ENCODE peak calls at places on chromosomes 16 and 17, in seven cellular contexts. W is IMR-90, R is breast epithelium, U is tibial nerve, L is A549, M is testis, E is lower leg skin. A is an unnamed sample.
A peak's percentile ranks its signal among the peaks of the same experiment; 100 is the strongest.

GRCh38 chr17:69227536-69227935 is 1.1 kb downstream of the ABCA10 start:
- DNase-seq in W (no peak), R (no peak), U (no peak), L (no peak), M (no peak), E (no peak), A (no peak)

GRCh38 chr17:29572691-29573557 is 4.4 kb downstream of the TP53I13 start:
- DNase-seq in W (peak; percentile 56), R (no peak), U (peak; percentile 41), L (no peak), M (peak; percentile 72), E (peak; percentile 92), A (no peak)

GRCh38 chr17:228223-228615 is 46.8 kb upstream of the DOC2B start:
- DNase-seq in W (no peak), R (no peak), U (no peak), L (no peak), M (no peak), E (no peak), A (no peak)

GRCh38 chr16:53744449-53744848 is 40.5 kb downstream of the FTO start:
- DNase-seq in W (no peak), R (no peak), U (no peak), L (no peak), M (no peak), E (no peak), A (no peak)

GRCh38 chr17:36743130-36743529 is 141.7 kb downstream of the MRM1 start:
- DNase-seq in W (no peak), R (no peak), U (no peak), L (no peak), M (no peak), E (no peak), A (no peak)

GRCh38 chr16:47481698-47482374 is 20.7 kb downstream of the PHKB start:
- DNase-seq in W (no peak), R (no peak), U (no peak), L (no peak), M (no peak), E (no peak), A (no peak)

GRCh38 chr16:69606985-69607384 is 41.2 kb downstream of the NFAT5 start:
- DNase-seq in W (no peak), R (no peak), U (no peak), L (no peak), M (no peak), E (no peak), A (no peak)

GRCh38 chr16:68792465-68793324 is 50.6 kb upstream of the TANGO6 start:
- DNase-seq in W (peak; percentile 61), R (no peak), U (no peak), L (peak; percentile 47), M (no peak), E (no peak), A (no peak)

GRCh38 chr16:86019446-86020047 is 120.6 kb downstream of the IRF8 start:
- DNase-seq in W (no peak), R (no peak), U (no peak), L (peak; percentile 22), M (peak; percentile 31), E (peak; percentile 42), A (no peak)

GRCh38 chr16:23908790-23909189 is 73.0 kb downstream of the PRKCB start:
- DNase-seq in W (no peak), R (no peak), U (no peak), L (no peak), M (no peak), E (no peak), A (no peak)

GRCh38 chr17:46979023-46979870 is at the start of gene RPRML:
- DNase-seq in W (no peak), R (no peak), U (no peak), L (peak; percentile 54), M (peak; percentile 32), E (no peak), A (peak; percentile 78)

GRCh38 chr17:40905370-40905769 is 20.3 kb upstream of the KRT20 start:
- DNase-seq in W (no peak), R (no peak), U (no peak), L (no peak), M (no peak), E (no peak), A (no peak)

GRCh38 chr17:22202702-22203101 is 510.4 kb downstream of the KCNJ18 start:
- DNase-seq in W (no peak), R (no peak), U (no peak), L (no peak), M (peak; percentile 78), E (peak; percentile 73), A (no peak)

GRCh38 chr16:81493755-81494433 is 49.3 kb downstream of the CMIP start:
- DNase-seq in W (peak; percentile 94), R (peak; percentile 85), U (no peak), L (peak; percentile 78), M (no peak), E (no peak), A (peak; percentile 95)

GRCh38 chr17:41567317-41567716 is 4.5 kb downstream of the KRT9 start:
- DNase-seq in W (no peak), R (no peak), U (no peak), L (no peak), M (no peak), E (no peak), A (no peak)

GRCh38 chr17:27756467-27757371 is 43.6 kb downstream of the NOS2 start:
- DNase-seq in W (peak; percentile 30), R (no peak), U (no peak), L (peak; percentile 73), M (peak; percentile 73), E (no peak), A (no peak)

DNA sequence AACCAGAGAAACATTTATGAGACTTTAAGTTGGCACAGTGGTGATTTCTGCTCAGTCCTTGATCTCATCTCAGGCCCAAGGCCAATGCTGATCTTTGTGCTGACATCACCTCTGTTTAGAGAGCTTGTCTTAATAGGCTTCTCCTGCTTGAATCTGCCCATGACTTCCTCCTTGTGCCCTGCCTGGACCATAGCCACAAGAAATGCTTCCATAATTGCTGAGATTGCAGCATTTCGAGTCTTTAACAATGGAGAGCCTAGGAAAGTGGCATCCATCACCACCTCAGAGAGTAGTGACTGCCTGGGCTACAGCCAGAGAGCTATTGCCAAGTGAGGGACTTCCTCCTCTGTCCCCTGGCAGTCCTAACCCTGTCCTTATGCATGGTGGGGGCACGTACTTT is 25.1 kb upstream of the MMP2 start:
- DNase-seq in W (no peak), R (no peak), U (no peak), L (no peak), M (no peak), E (no peak), A (no peak)
- TF ChIP-seq POLR2A in W (no peak), R (no peak), U (no peak), L (no peak), M (no peak), E (no peak), A (no peak)

DNA sequence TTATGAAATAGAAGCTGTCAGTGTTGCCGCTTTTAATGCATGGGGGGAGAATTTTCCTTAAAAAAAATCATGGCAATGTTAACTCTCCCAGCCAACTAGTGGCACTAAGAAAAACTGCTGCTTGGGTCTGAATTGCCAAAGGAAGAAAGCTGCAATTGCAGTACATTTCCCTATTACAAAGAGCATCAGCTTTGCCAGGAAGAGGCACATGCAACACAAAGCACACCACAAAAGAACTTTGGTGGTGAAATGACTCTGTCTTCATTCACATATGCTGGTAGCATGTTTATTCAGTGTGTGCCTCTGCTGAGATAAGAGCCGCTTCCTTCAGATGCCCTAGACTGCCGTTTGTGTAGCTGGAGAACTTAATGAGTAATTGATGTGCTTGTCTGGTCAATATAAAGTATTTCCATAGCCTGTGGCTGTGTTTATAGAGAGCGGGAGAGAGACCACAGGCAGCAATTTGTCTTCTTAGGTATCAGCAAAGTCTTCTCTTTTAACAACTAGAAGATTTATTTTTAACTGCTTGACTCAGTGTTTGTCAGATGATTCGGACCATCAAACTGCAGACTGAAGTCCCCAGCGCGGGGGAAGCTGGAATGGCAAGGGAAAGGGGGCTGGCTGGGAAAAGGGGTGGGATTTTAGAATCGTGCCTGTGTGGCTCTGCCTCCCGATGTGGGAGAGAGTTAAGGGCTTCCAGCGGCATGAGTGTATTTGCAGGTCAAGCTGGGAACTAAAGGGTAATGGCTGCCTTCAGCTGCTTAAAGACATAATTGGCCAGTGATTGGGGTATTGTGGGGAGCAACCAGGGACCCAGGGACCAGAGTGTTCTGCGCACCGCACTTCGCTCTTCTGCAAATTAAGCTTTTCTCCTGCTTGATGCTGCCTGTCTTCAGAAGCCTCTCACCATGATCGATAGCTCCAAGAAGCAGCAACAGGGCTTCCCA is 115.2 kb downstream of the MRTFB start:
- DNase-seq in W (peak; percentile 79), R (no peak), U (no peak), L (peak; percentile 50), M (no peak), E (no peak), A (no peak)
- TF ChIP-seq POLR2A in W (no peak), R (no peak), U (no peak), L (no peak), M (no peak), E (no peak), A (no peak)

GRCh38 chr16:1983544-1984346 is at the start of gene GFER:
- DNase-seq in W (peak; percentile 93), R (peak; percentile 52), U (peak; percentile 71), L (peak; percentile 96), M (peak; percentile 91), E (peak; percentile 96), A (peak; percentile 99)

GRCh38 chr16:1985466-1986150 is 1.6 kb downstream of the GFER start:
- DNase-seq in W (no peak), R (no peak), U (no peak), L (no peak), M (no peak), E (no peak), A (no peak)

GRCh38 chr16:1983053-1983543 is 895 bp upstream of the GFER start:
- DNase-seq in W (no peak), R (no peak), U (no peak), L (no peak), M (no peak), E (no peak), A (no peak)

GRCh38 chr16:1981972-1982574 is 804 bp upstream of the NOXO1 start:
- DNase-seq in W (no peak), R (peak; percentile 78), U (no peak), L (no peak), M (no peak), E (no peak), A (peak; percentile 80)

GRCh38 chr16:1984347-1985225 is 593 bp downstream of the GFER start:
- DNase-seq in W (peak; percentile 13), R (no peak), U (no peak), L (no peak), M (no peak), E (no peak), A (peak; percentile 77)
- TF ChIP-seq POLR2A in W (no peak), R (no peak), U (no peak), L (no peak), M (no peak), E (no peak), A (no peak)

GRCh38 chr16:66361604-66362135 is 4.8 kb upstream of the CDH5 start:
- DNase-seq in W (no peak), R (no peak), U (no peak), L (no peak), M (no peak), E (no peak), A (no peak)

GRCh38 chr16:66360624-66361324 is 5.7 kb upstream of the CDH5 start:
- DNase-seq in W (no peak), R (no peak), U (no peak), L (no peak), M (no peak), E (no peak), A (no peak)

GRCh38 chr16:66358231-66358630 is 8.3 kb upstream of the CDH5 start:
- DNase-seq in W (no peak), R (no peak), U (no peak), L (no peak), M (no peak), E (no peak), A (no peak)

GRCh38 chr16:66359012-66359411 is 7.5 kb upstream of the CDH5 start:
- DNase-seq in W (peak; percentile 19), R (no peak), U (no peak), L (peak; percentile 29), M (no peak), E (no peak), A (peak; percentile 89)

GRCh38 chr16:66359811-66360608 is 6.5 kb upstream of the CDH5 start:
- DNase-seq in W (no peak), R (no peak), U (no peak), L (no peak), M (no peak), E (no peak), A (no peak)
- TF ChIP-seq POLR2A in W (no peak), R (no peak), U (no peak), L (no peak), M (no peak), E (no peak), A (no peak)

A was measured in H54.